ENCODE peak calls at places on chromosomes 7 and 10, in ten cellular contexts. V, S, K, I, X, H, L, E, F and M are unnamed samples.

GRCh38 chr10:22803201-22803895 is 89.0 kb upstream of the PIP4K2A start:
- DNase-seq in V (no peak), S (no peak), K (no peak), I (no peak), X (no peak), H (no peak), L (no peak), E (peak; percentile 55), F (no peak), M (no peak)

GRCh38 chr7:157355784-157356511 is 19.1 kb downstream of the DNAJB6 start:
- DNase-seq in V (no peak), S (no peak), K (no peak), I (no peak), X (no peak), H (no peak), L (no peak), E (no peak), F (no peak), M (no peak)

GRCh38 chr7:146554568-146554967 is 438.0 kb downstream of the CNTNAP2 start:
- DNase-seq in V (no peak), S (no peak), K (no peak), I (no peak), X (no peak), H (no peak), L (no peak), E (no peak), F (no peak), M (no peak)

GRCh38 chr10:74929197-74929596 is 102.8 kb downstream of the KAT6B start:
- DNase-seq in V (no peak), S (no peak), K (no peak), I (no peak), X (no peak), H (no peak), L (no peak), E (no peak), F (no peak), M (no peak)

GRCh38 chr7:131011437-131011752 is 277.4 kb upstream of the KLF14 start:
- DNase-seq in V (no peak), S (no peak), K (no peak), I (no peak), X (no peak), H (no peak), L (no peak), E (no peak), F (no peak), M (no peak)

GRCh38 chr10:113111260-113111659 is 161.2 kb downstream of the TCF7L2 start:
- DNase-seq in V (no peak), S (no peak), K (no peak), I (no peak), X (no peak), H (no peak), L (no peak), E (no peak), F (no peak), M (no peak)

GRCh38 chr10:132441818-132442217 is 44.8 kb downstream of the PWWP2B start:
- DNase-seq in V (no peak), S (no peak), K (no peak), I (no peak), X (no peak), H (no peak), L (no peak), E (no peak), F (no peak), M (no peak)

GRCh38 chr7:101303102-101303701 is 18.4 kb downstream of the IFT22 start:
- DNase-seq in V (no peak), S (no peak), K (no peak), I (no peak), X (no peak), H (no peak), L (no peak), E (no peak), F (no peak), M (no peak)

GRCh38 chr10:94264085-94264484 is 98.7 kb downstream of the NOC3L start:
- DNase-seq in V (no peak), S (no peak), K (no peak), I (no peak), X (no peak), H (no peak), L (no peak), E (no peak), F (no peak), M (no peak)

GRCh38 chr7:6705959-6706665 is 635 bp downstream of the ZNF12 start:
- DNase-seq in V (peak; percentile 34), S (peak; percentile 60), K (peak; percentile 24), I (peak; percentile 39), X (peak; percentile 74), H (peak; percentile 10), L (no peak), E (no peak), F (peak; percentile 7), M (no peak)

GRCh38 chr10:15440204-15440711 is 69.2 kb upstream of the FAM171A1 start:
- DNase-seq in V (no peak), S (no peak), K (no peak), I (no peak), X (no peak), H (no peak), L (no peak), E (no peak), F (no peak), M (no peak)

GRCh38 chr7:41047789-41048191 is 655.1 kb downstream of the INHBA start:
- DNase-seq in V (no peak), S (no peak), K (no peak), I (no peak), X (no peak), H (no peak), L (no peak), E (peak; percentile 51), F (no peak), M (no peak)

GRCh38 chr10:18043148-18043547 is 91.4 kb downstream of the SLC39A12 start:
- DNase-seq in V (no peak), S (no peak), K (no peak), I (no peak), X (no peak), H (no peak), L (no peak), E (no peak), F (no peak), M (no peak)

GRCh38 chr7:4238861-4239260 is 443.2 kb upstream of the FOXK1 start:
- DNase-seq in V (no peak), S (no peak), K (no peak), I (no peak), X (no peak), H (no peak), L (peak; percentile 1), E (no peak), F (no peak), M (no peak)

GRCh38 chr7:80876894-80877414 is 41.9 kb downstream of the SEMA3C start:
- DNase-seq in V (no peak), S (no peak), K (no peak), I (no peak), X (no peak), H (no peak), L (no peak), E (no peak), F (no peak), M (no peak)

GRCh38 chr7:7201583-7202374 is 19.4 kb downstream of the C1GALT1 start:
- DNase-seq in V (no peak), S (no peak), K (no peak), I (peak; percentile 23), X (no peak), H (peak; percentile 56), L (no peak), E (no peak), F (peak; percentile 11), M (no peak)

GRCh38 chr10:132647424-132647823 is 109.8 kb downstream of the INPP5A start:
- DNase-seq in V (no peak), S (no peak), K (no peak), I (no peak), X (no peak), H (no peak), L (no peak), E (no peak), F (no peak), M (no peak)